ENCODE peak calls at places on chromosomes 2 and 18, in nine cellular contexts. D, X, Y, A, G, C, Q, U and Z are unnamed samples.

GRCh38 chr2:71689393-71689792 is 236.0 kb downstream of the DYSF start:
- DNase-seq in C (no peak), Y (no peak), U (no peak), Q (no peak), G (no peak), X (no peak), D (no peak), A (no peak), Z (no peak)

GRCh38 chr2:111694690-111695089 is 189.3 kb downstream of the ANAPC1 start:
- DNase-seq in Q (no peak), C (peak), A (no peak), Y (no peak), D (no peak), G (peak), X (peak), U (no peak), Z (no peak)

GRCh38 chr2:120847700-120848321 is 112.1 kb downstream of the GLI2 start:
- DNase-seq in Y (no peak), A (no peak), X (no peak), C (no peak), G (peak), U (no peak), D (no peak), Q (no peak), Z (no peak)

GRCh38 chr2:221397179-221397578 is 174.9 kb downstream of the EPHA4 start:
- DNase-seq in D (no peak), U (no peak), C (no peak), Y (no peak), X (no peak), Q (no peak), A (no peak), G (no peak), Z (no peak)

GRCh38 chr2:457792-458430 is 170.0 kb upstream of the ALKAL2 start:
- DNase-seq in X (no peak), U (no peak), A (no peak), C (no peak), G (no peak), Q (no peak), Y (no peak), D (no peak), Z (no peak)

GRCh38 chr2:199370150-199370780 is 87.5 kb downstream of the SATB2 start:
- DNase-seq in Q (no peak), X (peak), G (no peak), D (no peak), U (no peak), C (no peak), Y (no peak), A (no peak), Z (no peak)

GRCh38 chr2:25333981-25334380 is 7.7 kb downstream of the DNMT3A start:
- DNase-seq in D (no peak), X (no peak), C (no peak), Y (no peak), A (no peak), U (no peak), Q (no peak), G (no peak), Z (no peak)

GRCh38 chr2:188852752-188853151 is 121.4 kb upstream of the COL3A1 start:
- DNase-seq in A (no peak), Q (no peak), X (peak), U (no peak), D (no peak), G (peak), Y (no peak), C (no peak), Z (no peak)

GRCh38 chr2:16331761-16332160 is 333.9 kb downstream of the CYRIA start:
- DNase-seq in A (no peak), U (no peak), D (no peak), Q (no peak), G (no peak), C (no peak), Y (no peak), X (no peak), Z (no peak)

GRCh38 chr2:123953848-123954247 is 71.2 kb upstream of the CNTNAP5 start:
- DNase-seq in Q (no peak), G (peak), U (no peak), Y (no peak), X (peak), D (no peak), C (no peak), A (peak), Z (no peak)

GRCh38 chr2:233706720-233707119 is 6.0 kb upstream of the UGT1A5 start:
- DNase-seq in D (no peak), Q (no peak), X (peak), Y (no peak), G (peak), A (peak), U (no peak), C (no peak), Z (no peak)

GRCh38 chr2:154338359-154338967 is 360.0 kb upstream of the KCNJ3 start:
- DNase-seq in C (no peak), U (no peak), Y (no peak), X (no peak), A (no peak), G (no peak), D (no peak), Q (no peak), Z (no peak)

GRCh38 chr18:27261769-27262549 is 76.9 kb upstream of the CHST9 start:
- DNase-seq in G (no peak), U (no peak), C (no peak), A (no peak), X (no peak), D (no peak), Q (no peak), Y (no peak), Z (no peak)

GRCh38 chr18:8368490-8369217 is 240.6 kb upstream of the RAB12 start:
- DNase-seq in U (no peak), D (no peak), G (no peak), X (no peak), Q (no peak), Y (no peak), A (no peak), C (no peak), Z (no peak)

GRCh38 chr2:159155315-159155714 is 131.2 kb downstream of the WDSUB1 start:
- DNase-seq in X (no peak), Q (no peak), D (no peak), C (no peak), G (no peak), Y (no peak), U (peak), A (no peak), Z (no peak)

GRCh38 chr2:235092854-235093253 is 141.0 kb downstream of the SH3BP4 start:
- DNase-seq in Y (no peak), G (no peak), D (no peak), C (no peak), Q (no peak), X (no peak), U (no peak), A (no peak), Z (no peak)

GRCh38 chr2:75640621-75641121 is 5.9 kb upstream of the MRPL19 start:
- DNase-seq in Y (peak), Q (peak), D (no peak), C (peak), U (peak), A (peak), X (peak), G (peak), Z (no peak)